ENCODE peak calls at places on chromosomes 3 and 15, in ten cellular contexts. One of them, this sample, is unnamed.

GRCh38 chr3:126528419-126528799 is 4.5 kb downstream of the CHST13 start:
- DNase-seq in fibroblast of lung: no peak
- DNase-seq in uterus: no peak
- DNase-seq in left ventricle myocardium inferior: no peak
- DNase-seq in brain microvascular endothelial cell: no peak
- DNase-seq in astrocyte: no peak
- DNase-seq in lower lobe of right lung: peak
- DNase-seq in CD8-positive, alpha-beta T cell: no peak
- DNase-seq in tibial nerve: no peak
- DNase-seq in GM12878: no peak
- DNase-seq in this sample: peak

GRCh38 chr15:70142322-70143191 is 44.8 kb upstream of the TLE3 start:
- DNase-seq in fibroblast of lung: peak
- DNase-seq in uterus: peak
- DNase-seq in left ventricle myocardium inferior: peak
- DNase-seq in brain microvascular endothelial cell: peak
- DNase-seq in astrocyte: peak
- DNase-seq in lower lobe of right lung: peak
- DNase-seq in CD8-positive, alpha-beta T cell: no peak
- DNase-seq in tibial nerve: no peak
- DNase-seq in GM12878: no peak
- DNase-seq in this sample: peak

GRCh38 chr3:25785826-25786225 is 2.6 kb upstream of the NGLY1 start:
- DNase-seq in fibroblast of lung: no peak
- DNase-seq in uterus: no peak
- DNase-seq in left ventricle myocardium inferior: no peak
- DNase-seq in brain microvascular endothelial cell: no peak
- DNase-seq in astrocyte: no peak
- DNase-seq in lower lobe of right lung: no peak
- DNase-seq in CD8-positive, alpha-beta T cell: no peak
- DNase-seq in tibial nerve: no peak
- DNase-seq in GM12878: no peak
- DNase-seq in this sample: no peak

GRCh38 chr3:134308350-134308891 is 57.8 kb upstream of the RYK start:
- DNase-seq in fibroblast of lung: peak
- DNase-seq in uterus: peak
- DNase-seq in left ventricle myocardium inferior: peak
- DNase-seq in brain microvascular endothelial cell: peak
- DNase-seq in astrocyte: peak
- DNase-seq in lower lobe of right lung: peak
- DNase-seq in CD8-positive, alpha-beta T cell: peak
- DNase-seq in tibial nerve: peak
- DNase-seq in GM12878: peak
- DNase-seq in this sample: peak

GRCh38 chr3:120726784-120727183 is 15.5 kb downstream of the RABL3 start:
- DNase-seq in fibroblast of lung: peak
- DNase-seq in uterus: no peak
- DNase-seq in left ventricle myocardium inferior: no peak
- DNase-seq in brain microvascular endothelial cell: no peak
- DNase-seq in astrocyte: peak
- DNase-seq in lower lobe of right lung: no peak
- DNase-seq in CD8-positive, alpha-beta T cell: no peak
- DNase-seq in tibial nerve: no peak
- DNase-seq in GM12878: no peak
- DNase-seq in this sample: no peak

GRCh38 chr15:49101536-49101935 is 53.9 kb downstream of the COPS2 start:
- DNase-seq in fibroblast of lung: peak
- DNase-seq in uterus: no peak
- DNase-seq in left ventricle myocardium inferior: no peak
- DNase-seq in brain microvascular endothelial cell: peak
- DNase-seq in astrocyte: peak
- DNase-seq in lower lobe of right lung: no peak
- DNase-seq in CD8-positive, alpha-beta T cell: no peak
- DNase-seq in tibial nerve: no peak
- DNase-seq in GM12878: no peak
- DNase-seq in this sample: no peak

GRCh38 chr15:28896944-28897343 is 11.2 kb downstream of the APBA2 start:
- DNase-seq in fibroblast of lung: peak
- DNase-seq in uterus: no peak
- DNase-seq in left ventricle myocardium inferior: no peak
- DNase-seq in brain microvascular endothelial cell: peak
- DNase-seq in astrocyte: peak
- DNase-seq in lower lobe of right lung: peak
- DNase-seq in CD8-positive, alpha-beta T cell: no peak
- DNase-seq in tibial nerve: no peak
- DNase-seq in GM12878: no peak
- DNase-seq in this sample: no peak

GRCh38 chr15:87619161-87619960 is 637.2 kb downstream of the NTRK3 start:
- DNase-seq in fibroblast of lung: peak
- DNase-seq in uterus: peak
- DNase-seq in left ventricle myocardium inferior: no peak
- DNase-seq in brain microvascular endothelial cell: peak
- DNase-seq in astrocyte: peak
- DNase-seq in lower lobe of right lung: no peak
- DNase-seq in CD8-positive, alpha-beta T cell: no peak
- DNase-seq in tibial nerve: no peak
- DNase-seq in GM12878: no peak
- DNase-seq in this sample: no peak

GRCh38 chr3:57826286-57826951 is 70.3 kb downstream of the SLMAP start:
- DNase-seq in fibroblast of lung: no peak
- DNase-seq in uterus: no peak
- DNase-seq in left ventricle myocardium inferior: no peak
- DNase-seq in brain microvascular endothelial cell: no peak
- DNase-seq in astrocyte: no peak
- DNase-seq in lower lobe of right lung: no peak
- DNase-seq in CD8-positive, alpha-beta T cell: no peak
- DNase-seq in tibial nerve: no peak
- DNase-seq in GM12878: no peak
- DNase-seq in this sample: no peak

GRCh38 chr3:112512320-112512719 is 13.0 kb upstream of the BTLA start:
- DNase-seq in fibroblast of lung: no peak
- DNase-seq in uterus: no peak
- DNase-seq in left ventricle myocardium inferior: no peak
- DNase-seq in brain microvascular endothelial cell: no peak
- DNase-seq in astrocyte: no peak
- DNase-seq in lower lobe of right lung: no peak
- DNase-seq in CD8-positive, alpha-beta T cell: no peak
- DNase-seq in tibial nerve: no peak
- DNase-seq in GM12878: no peak
- DNase-seq in this sample: no peak

GRCh38 chr15:57921371-57921770 is 144.1 kb downstream of the ALDH1A2 start:
- DNase-seq in fibroblast of lung: no peak
- DNase-seq in uterus: peak
- DNase-seq in left ventricle myocardium inferior: no peak
- DNase-seq in brain microvascular endothelial cell: peak
- DNase-seq in astrocyte: no peak
- DNase-seq in lower lobe of right lung: no peak
- DNase-seq in CD8-positive, alpha-beta T cell: no peak
- DNase-seq in tibial nerve: no peak
- DNase-seq in GM12878: no peak
- DNase-seq in this sample: no peak

GRCh38 chr15:80461370-80462060 is 57.3 kb downstream of the ARNT2 start:
- DNase-seq in fibroblast of lung: peak
- DNase-seq in uterus: no peak
- DNase-seq in left ventricle myocardium inferior: no peak
- DNase-seq in brain microvascular endothelial cell: no peak
- DNase-seq in astrocyte: no peak
- DNase-seq in lower lobe of right lung: no peak
- DNase-seq in CD8-positive, alpha-beta T cell: no peak
- DNase-seq in tibial nerve: peak
- DNase-seq in GM12878: no peak
- DNase-seq in this sample: peak

GRCh38 chr3:123740391-123740822 is 143.7 kb downstream of the MYLK start:
- DNase-seq in fibroblast of lung: no peak
- DNase-seq in uterus: no peak
- DNase-seq in left ventricle myocardium inferior: peak
- DNase-seq in brain microvascular endothelial cell: no peak
- DNase-seq in astrocyte: no peak
- DNase-seq in lower lobe of right lung: no peak
- DNase-seq in CD8-positive, alpha-beta T cell: no peak
- DNase-seq in tibial nerve: no peak
- DNase-seq in GM12878: no peak
- DNase-seq in this sample: no peak

GRCh38 chr3:107412376-107412775 is 35.1 kb downstream of the CCDC54 start:
- DNase-seq in fibroblast of lung: peak
- DNase-seq in uterus: no peak
- DNase-seq in left ventricle myocardium inferior: no peak
- DNase-seq in brain microvascular endothelial cell: no peak
- DNase-seq in astrocyte: peak
- DNase-seq in lower lobe of right lung: no peak
- DNase-seq in CD8-positive, alpha-beta T cell: no peak
- DNase-seq in tibial nerve: no peak
- DNase-seq in GM12878: no peak
- DNase-seq in this sample: no peak

DNA sequence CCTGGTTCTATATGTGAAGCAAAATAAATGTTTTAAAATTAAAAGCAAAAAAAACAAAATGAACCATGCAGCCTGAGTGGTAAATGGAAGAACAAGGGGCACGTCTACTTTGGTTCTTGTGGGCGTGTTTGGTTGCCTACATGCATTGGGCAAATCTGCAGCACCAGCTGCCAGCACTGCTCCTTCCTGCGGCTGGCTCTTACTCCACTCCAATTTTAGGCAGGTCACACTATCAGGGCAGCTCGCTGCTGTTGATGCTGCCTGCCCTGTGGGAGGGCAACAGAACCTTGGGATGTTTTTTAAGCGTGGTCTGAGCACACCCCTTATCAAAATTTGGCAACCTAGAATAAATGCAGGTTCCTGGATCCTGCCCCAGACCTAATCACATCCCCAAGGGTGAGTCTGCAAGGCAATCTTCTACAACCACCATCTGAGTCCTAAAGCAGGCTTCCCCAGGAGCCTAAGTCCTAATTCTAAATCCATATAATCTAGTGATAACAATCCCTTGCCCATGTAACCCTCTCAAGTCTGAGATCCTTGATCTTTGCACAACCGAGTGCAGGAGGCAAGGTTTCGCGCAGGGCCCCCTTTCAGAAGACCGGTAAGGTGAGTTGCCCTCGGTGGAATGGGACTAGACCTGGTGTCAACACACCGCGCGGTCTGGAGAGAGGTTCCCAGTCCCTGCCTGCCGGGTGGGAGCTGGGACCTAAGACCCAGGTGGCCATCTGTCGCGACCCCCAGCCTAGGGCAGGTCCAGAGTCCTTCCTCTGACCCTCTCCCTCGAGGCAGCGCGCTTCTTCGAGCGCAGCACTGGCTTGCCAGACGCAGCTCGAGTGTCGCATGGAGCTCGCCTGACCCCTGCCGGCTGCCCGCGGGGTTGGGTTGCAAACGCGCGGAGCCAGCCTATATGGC is 15.9 kb downstream of the IVD start:
- DNase-seq in fibroblast of lung: peak
- DNase-seq in uterus: peak
- DNase-seq in left ventricle myocardium inferior: peak
- DNase-seq in brain microvascular endothelial cell: peak
- DNase-seq in astrocyte: no peak
- DNase-seq in lower lobe of right lung: peak
- DNase-seq in CD8-positive, alpha-beta T cell: peak
- DNase-seq in tibial nerve: peak
- DNase-seq in GM12878: no peak
- DNase-seq in this sample: peak
- H3K4me3 ChIP-seq in fibroblast of lung: no peak
- H3K4me3 ChIP-seq in uterus: no peak
- H3K4me3 ChIP-seq in left ventricle myocardium inferior: peak
- H3K4me3 ChIP-seq in brain microvascular endothelial cell: no peak
- H3K4me3 ChIP-seq in astrocyte: no peak
- H3K4me3 ChIP-seq in lower lobe of right lung: no peak
- H3K4me3 ChIP-seq in CD8-positive, alpha-beta T cell: no peak
- H3K4me3 ChIP-seq in tibial nerve: no peak
- H3K4me3 ChIP-seq in GM12878: no peak
- H3K4me3 ChIP-seq in this sample: no peak

GRCh38 chr3:12953201-12953712 is 111.9 kb upstream of the RPL32 start:
- DNase-seq in fibroblast of lung: no peak
- DNase-seq in uterus: no peak
- DNase-seq in left ventricle myocardium inferior: no peak
- DNase-seq in brain microvascular endothelial cell: no peak
- DNase-seq in astrocyte: no peak
- DNase-seq in lower lobe of right lung: no peak
- DNase-seq in CD8-positive, alpha-beta T cell: no peak
- DNase-seq in tibial nerve: no peak
- DNase-seq in GM12878: no peak
- DNase-seq in this sample: no peak
- H3K27ac ChIP-seq in fibroblast of lung: no peak
- H3K27ac ChIP-seq in uterus: no peak
- H3K27ac ChIP-seq in left ventricle myocardium inferior: peak
- H3K27ac ChIP-seq in brain microvascular endothelial cell: no peak
- H3K27ac ChIP-seq in astrocyte: no peak
- H3K27ac ChIP-seq in lower lobe of right lung: no peak
- H3K27ac ChIP-seq in CD8-positive, alpha-beta T cell: no peak
- H3K27ac ChIP-seq in tibial nerve: peak
- H3K27ac ChIP-seq in GM12878: no peak
- H3K27ac ChIP-seq in this sample: peak

DNA sequence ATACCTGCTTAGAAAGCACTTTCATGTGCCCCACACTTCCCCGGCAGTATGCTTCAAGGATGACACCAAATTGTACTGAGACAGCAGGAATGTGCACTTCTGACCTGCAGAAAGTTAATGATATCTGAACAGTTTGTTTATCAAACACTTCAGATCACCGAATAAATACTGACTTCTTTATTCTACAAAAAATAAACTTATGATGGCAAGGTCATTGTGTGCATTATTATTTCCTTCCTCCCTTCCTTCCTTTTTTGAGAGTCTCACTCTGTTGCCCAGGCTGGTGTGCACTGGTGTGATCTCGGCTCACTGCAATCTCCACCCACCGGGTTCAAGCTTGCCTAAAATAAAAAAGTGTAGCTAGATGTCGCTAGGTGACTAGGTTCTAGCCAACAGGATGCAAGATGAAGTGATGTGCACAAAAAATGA is 80.3 kb downstream of the FAIM start:
- DNase-seq in fibroblast of lung: no peak
- DNase-seq in uterus: no peak
- DNase-seq in left ventricle myocardium inferior: no peak
- DNase-seq in brain microvascular endothelial cell: no peak
- DNase-seq in astrocyte: no peak
- DNase-seq in lower lobe of right lung: no peak
- DNase-seq in CD8-positive, alpha-beta T cell: no peak
- DNase-seq in tibial nerve: no peak
- DNase-seq in GM12878: no peak
- DNase-seq in this sample: no peak
- TF ChIP-seq CTCF in fibroblast of lung: no peak
- TF ChIP-seq CTCF in uterus: no peak
- TF ChIP-seq CTCF in left ventricle myocardium inferior: no peak
- TF ChIP-seq CTCF in brain microvascular endothelial cell: no peak
- TF ChIP-seq CTCF in astrocyte: no peak
- TF ChIP-seq CTCF in lower lobe of right lung: no peak
- TF ChIP-seq CTCF in CD8-positive, alpha-beta T cell: no peak
- TF ChIP-seq CTCF in tibial nerve: no peak
- TF ChIP-seq CTCF in GM12878: no peak
- TF ChIP-seq CTCF in this sample: no peak

DNA sequence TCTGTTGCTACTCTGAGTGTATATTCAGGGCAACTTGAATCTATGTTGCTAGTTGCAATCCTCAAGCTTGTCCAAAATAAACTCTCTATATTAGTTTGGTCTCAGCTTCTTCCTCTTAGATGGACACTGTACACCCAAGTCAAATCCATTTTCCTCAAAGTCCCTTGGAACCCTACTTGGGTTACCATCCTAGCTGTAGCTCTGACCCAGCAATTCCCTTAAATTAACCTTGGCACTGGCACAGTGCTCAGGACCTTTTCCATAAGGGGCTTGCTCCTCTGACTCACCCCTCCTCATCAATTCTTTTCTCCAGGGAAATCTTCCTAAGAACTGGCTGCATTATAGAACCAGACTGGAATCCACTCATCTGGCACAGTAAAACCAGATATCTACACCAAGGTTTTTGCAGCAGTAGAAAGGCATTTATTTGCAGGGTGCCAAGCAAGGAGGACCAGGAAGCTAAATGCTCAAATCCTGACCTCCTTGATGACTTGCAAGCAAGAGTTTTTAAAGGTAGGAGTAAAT is 44.9 kb upstream of the B3GALNT1 start:
- DNase-seq in fibroblast of lung: peak
- DNase-seq in uterus: no peak
- DNase-seq in left ventricle myocardium inferior: no peak
- DNase-seq in brain microvascular endothelial cell: no peak
- DNase-seq in astrocyte: peak
- DNase-seq in lower lobe of right lung: no peak
- DNase-seq in CD8-positive, alpha-beta T cell: no peak
- DNase-seq in tibial nerve: no peak
- DNase-seq in GM12878: no peak
- DNase-seq in this sample: no peak
- H3K4me3 ChIP-seq in fibroblast of lung: no peak
- H3K4me3 ChIP-seq in uterus: no peak
- H3K4me3 ChIP-seq in left ventricle myocardium inferior: no peak
- H3K4me3 ChIP-seq in brain microvascular endothelial cell: no peak
- H3K4me3 ChIP-seq in astrocyte: no peak
- H3K4me3 ChIP-seq in lower lobe of right lung: no peak
- H3K4me3 ChIP-seq in CD8-positive, alpha-beta T cell: no peak
- H3K4me3 ChIP-seq in tibial nerve: no peak
- H3K4me3 ChIP-seq in GM12878: no peak
- H3K4me3 ChIP-seq in this sample: no peak